ENCODE peak calls at places on chromosomes 11 and 22, in seven cellular contexts. M is IMR-90, F is H9, E is neuronal stem cell, I is mesenchymal stem cell, G is trophoblast cell, Q is H1. O is an unnamed sample.

GRCh38 chr22:26313291-26313690 is 115.8 kb upstream of the ASPHD2 start:
- DNase-seq in M (no peak), F (no peak), E (no peak), I (no peak), G (no peak), Q (no peak), O (no peak)

GRCh38 chr11:104076455-104076854 is 40.0 kb downstream of the DDI1 start:
- DNase-seq in M (no peak), F (no peak), E (no peak), I (no peak), G (no peak), Q (no peak), O (no peak)

GRCh38 chr22:43510226-43511070 is 98.6 kb downstream of the MPPED1 start:
- DNase-seq in M (no peak), F (no peak), E (no peak), I (no peak), G (no peak), Q (no peak), O (no peak)

GRCh38 chr11:112881461-112881860 is 79.8 kb upstream of the NCAM1 start:
- DNase-seq in M (no peak), F (peak; percentile 94), E (peak; percentile 78), I (peak; percentile 38), G (no peak), Q (peak; percentile 7), O (peak; percentile 94)

GRCh38 chr11:27718346-27718852 is 18.1 kb upstream of the BDNF start:
- DNase-seq in M (peak; percentile 95), F (peak; percentile 87), E (peak; percentile 73), I (peak; percentile 95), G (peak; percentile 48), Q (no peak), O (peak; percentile 95)

GRCh38 chr22:19501897-19502447 is 22.2 kb downstream of the CLDN5 start:
- DNase-seq in M (no peak), F (no peak), E (no peak), I (no peak), G (no peak), Q (no peak), O (no peak)

GRCh38 chr11:64357904-64358535 is 942 bp upstream of the RPS6KA4 start:
- DNase-seq in M (no peak), F (no peak), E (no peak), I (peak; percentile 18), G (no peak), Q (no peak), O (no peak)

GRCh38 chr11:59429924-59430516 is 3.8 kb upstream of the OR5A2 start:
- DNase-seq in M (peak; percentile 45), F (no peak), E (peak; percentile 76), I (peak; percentile 46), G (peak; percentile 90), Q (no peak), O (peak; percentile 77)

GRCh38 chr22:48591286-48592065 is 1236.2 kb downstream of the BRD1 start:
- DNase-seq in M (no peak), F (no peak), E (no peak), I (no peak), G (no peak), Q (no peak), O (no peak)

GRCh38 chr11:4072668-4073285 is 21.8 kb upstream of the RRM1 start:
- DNase-seq in M (peak; percentile 80), F (peak; percentile 50), E (peak; percentile 63), I (peak; percentile 82), G (peak; percentile 87), Q (no peak), O (peak; percentile 85)

GRCh38 chr11:93498099-93499040 is 44.8 kb downstream of the SMCO4 start:
- DNase-seq in M (peak; percentile 51), F (peak; percentile 51), E (no peak), I (peak; percentile 65), G (peak; percentile 29), Q (peak; percentile 23), O (peak; percentile 88)

GRCh38 chr22:41481131-41481830 is 12.4 kb downstream of the ACO2 start:
- DNase-seq in M (peak; percentile 54), F (no peak), E (no peak), I (no peak), G (peak; percentile 55), Q (no peak), O (peak; percentile 23)

GRCh38 chr11:128867277-128867676 is at the start of gene KCNJ1:
- DNase-seq in M (no peak), F (no peak), E (no peak), I (no peak), G (no peak), Q (no peak), O (no peak)

GRCh38 chr22:35315855-35316745 is 16.4 kb downstream of the TOM1 start:
- DNase-seq in M (no peak), F (no peak), E (no peak), I (no peak), G (peak; percentile 88), Q (no peak), O (no peak)

GRCh38 chr22:28030442-28030841 is 111.4 kb upstream of the PITPNB start:
- DNase-seq in M (peak; percentile 31), F (peak; percentile 5), E (no peak), I (no peak), G (no peak), Q (no peak), O (no peak)

GRCh38 chr22:28034760-28035401 is 115.8 kb upstream of the PITPNB start:
- DNase-seq in M (peak; percentile 59), F (no peak), E (no peak), I (peak; percentile 53), G (no peak), Q (no peak), O (no peak)

GRCh38 chr22:28031383-28031922 is 112.4 kb upstream of the PITPNB start:
- DNase-seq in M (no peak), F (no peak), E (no peak), I (no peak), G (no peak), Q (no peak), O (no peak)

GRCh38 chr22:28034145-28034759 is 115.2 kb upstream of the PITPNB start:
- DNase-seq in M (no peak), F (no peak), E (no peak), I (no peak), G (no peak), Q (no peak), O (no peak)

DNA sequence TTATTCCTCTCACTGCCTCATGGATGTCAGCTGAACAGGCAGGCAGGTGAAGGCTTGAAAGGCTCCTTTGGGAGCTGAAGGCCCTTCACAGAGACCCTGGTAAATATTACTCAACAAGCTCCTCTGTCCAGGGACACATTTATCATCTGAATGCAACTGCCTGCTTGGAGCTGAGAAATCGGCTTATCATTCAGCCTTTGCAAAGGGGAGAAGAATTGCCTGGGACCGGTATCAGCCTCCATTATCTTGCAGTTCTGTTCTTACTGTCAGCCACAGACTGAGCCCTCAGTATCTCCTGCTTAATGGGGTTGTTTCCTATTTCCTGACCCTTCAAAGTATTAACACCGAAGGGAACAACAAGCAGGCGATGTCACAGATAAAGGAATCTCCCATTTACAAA is 113.8 kb upstream of the PITPNB start:
- DNase-seq in M (no peak), F (no peak), E (no peak), I (no peak), G (no peak), Q (no peak), O (peak; percentile 68)
- H3K4me1 ChIP-seq in M (peaks cover 23% of the 10 kb centered on the region), F (no peaks in the 10 kb centered on the region), E (peaks cover 20% of the 10 kb centered on the region), I (peaks cover 21% of the 10 kb centered on the region), G (no peaks in the 10 kb centered on the region), Q (no peaks in the 10 kb centered on the region), O (no peaks in the 10 kb centered on the region)

GRCh38 chr11:126165366-126166156 is 45.9 kb downstream of the RPUSD4 start:
- DNase-seq in M (no peak), F (no peak), E (no peak), I (no peak), G (no peak), Q (no peak), O (no peak)

GRCh38 chr11:126169291-126169690 is 42.2 kb downstream of the RPUSD4 start:
- DNase-seq in M (no peak), F (no peak), E (no peak), I (no peak), G (no peak), Q (no peak), O (no peak)

GRCh38 chr11:126166413-126166812 is 45.0 kb downstream of the RPUSD4 start:
- DNase-seq in M (no peak), F (no peak), E (no peak), I (no peak), G (no peak), Q (no peak), O (no peak)

GRCh38 chr11:126164781-126165180 is 46.7 kb downstream of the RPUSD4 start:
- DNase-seq in M (no peak), F (no peak), E (no peak), I (no peak), G (no peak), Q (no peak), O (no peak)

GRCh38 chr11:126167476-126167875 is 44.0 kb downstream of the RPUSD4 start:
- DNase-seq in M (no peak), F (no peak), E (no peak), I (no peak), G (no peak), Q (no peak), O (no peak)
- H3K27ac ChIP-seq in M (no peak overlapping the region), F (no peak overlapping the region), E (no peak overlapping the region), I (no peak overlapping the region), G (no peak overlapping the region), Q (no peak overlapping the region), O (no peak overlapping the region)

DNA sequence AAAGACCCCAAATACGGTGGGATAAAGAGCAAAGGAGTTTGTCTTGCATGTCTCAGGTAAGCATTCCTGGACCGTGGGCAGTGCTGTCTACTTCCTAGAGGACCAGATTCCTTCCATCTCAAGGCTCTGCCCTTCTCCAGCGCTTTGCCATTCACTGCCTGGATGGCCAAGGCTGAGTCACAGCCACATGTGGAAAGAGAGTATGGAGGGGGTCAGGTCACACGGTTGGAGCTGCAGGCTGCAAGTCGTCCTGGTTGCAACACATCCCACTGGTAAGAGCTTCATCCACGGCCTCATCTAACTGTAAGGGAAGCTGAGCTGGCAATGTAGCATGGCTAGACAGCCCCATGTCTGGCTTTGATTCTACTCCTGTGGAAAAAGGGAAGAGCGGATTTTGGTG is 300.7 kb downstream of the DDX10 start:
- DNase-seq in M (peak; percentile 88), F (no peak), E (no peak), I (peak; percentile 96), G (peak; percentile 70), Q (no peak), O (peak; percentile 25)
- H3K4ac ChIP-seq in M (peak overlapping the region; percentile 76), F (no peak overlapping the region), E (no peak overlapping the region), I (no peak overlapping the region), G (no peak overlapping the region), Q (no peak overlapping the region), O (no peak overlapping the region)

GRCh38 chr22:37018086-37018814 is 997 bp downstream of the TST start:
- DNase-seq in M (no peak), F (no peak), E (no peak), I (no peak), G (no peak), Q (no peak), O (no peak)
- H3K4me1 ChIP-seq in M (peaks cover 7% of the 10 kb centered on the region), F (peaks cover 6% of the 10 kb centered on the region), E (no peaks in the 10 kb centered on the region), I (peaks cover 37% of the 10 kb centered on the region), G (peaks cover 13% of the 10 kb centered on the region), Q (peaks cover 4% of the 10 kb centered on the region), O (no peaks in the 10 kb centered on the region)

GRCh38 chr11:69486056-69486772 is 4.8 kb downstream of the LINC01488 start:
- DNase-seq in M (no peak), F (no peak), E (no peak), I (no peak), G (no peak), Q (no peak), O (no peak)
- H3K27ac ChIP-seq in M (no peak overlapping the region), F (no peak overlapping the region), E (no peak overlapping the region), I (no peak overlapping the region), G (no peak overlapping the region), Q (no peak overlapping the region), O (no peak overlapping the region)

GRCh38 chr11:120792306-120792705 is 231.6 kb upstream of the TBCEL start:
- DNase-seq in M (no peak), F (no peak), E (no peak), I (no peak), G (no peak), Q (no peak), O (no peak)
- H3K4ac ChIP-seq in M (no peak overlapping the region), F (no peak overlapping the region), E (no peak overlapping the region), I (no peak overlapping the region), G (no peak overlapping the region), Q (no peak overlapping the region), O (no peak overlapping the region)

O was measured in mesendoderm.